ENCODE peak calls at places on chromosome 18, in seven cellular contexts. U is A549; Q is esophagus squamous epithelium; F is CD4-positive, alpha-beta memory T cell; C is IMR-90; V is osteoblast; B is prostate gland. G is an unnamed sample. For H3K9me3, the result is how much of the 10 kb centered on the place peaks cover.

GRCh38 chr18:76619342-76620315 is 124.6 kb upstream of the ZNF516 start:
- DNase-seq in U (no peak), Q (no peak), F (no peak), C (peak), V (no peak), B (peak), G (no peak)

GRCh38 chr18:79797518-79798345 is at the start of gene KCNG2:
- DNase-seq in U (peak), Q (no peak), F (no peak), C (no peak), V (peak), B (no peak), G (no peak)

GRCh38 chr18:54973046-54973445 is 13.8 kb upstream of the CCDC68 start:
- DNase-seq in U (no peak), Q (no peak), F (no peak), C (no peak), V (no peak), B (no peak), G (no peak)

GRCh38 chr18:23981369-23981768 is 33.2 kb upstream of the TTC39C start:
- DNase-seq in U (no peak), Q (no peak), F (no peak), C (no peak), V (peak), B (no peak), G (no peak)

GRCh38 chr18:57730146-57730545 is 73.0 kb downstream of the ATP8B1 start:
- DNase-seq in U (no peak), Q (no peak), F (no peak), C (no peak), V (no peak), B (no peak), G (no peak)

GRCh38 chr18:11850821-11851155 is 425 bp upstream of the CHMP1B start:
- DNase-seq in U (no peak), Q (no peak), F (no peak), C (no peak), V (peak), B (no peak), G (no peak)

GRCh38 chr18:46542545-46542944 is 114.5 kb downstream of the LOXHD1 start:
- DNase-seq in U (no peak), Q (no peak), F (no peak), C (no peak), V (no peak), B (no peak), G (no peak)

GRCh38 chr18:59861009-59861408 is 38.8 kb upstream of the PMAIP1 start:
- DNase-seq in U (no peak), Q (no peak), F (no peak), C (peak), V (peak), B (no peak), G (no peak)

GRCh38 chr18:22946841-22947240 is 13.7 kb downstream of the RBBP8 start:
- DNase-seq in U (no peak), Q (no peak), F (no peak), C (peak), V (no peak), B (no peak), G (no peak)

GRCh38 chr18:424869-425138 is 75.7 kb downstream of the COLEC12 start:
- DNase-seq in U (no peak), Q (no peak), F (no peak), C (no peak), V (peak), B (no peak), G (no peak)

GRCh38 chr18:36186461-36187137 is 698 bp upstream of the MOCOS start:
- DNase-seq in U (peak), Q (no peak), F (no peak), C (no peak), V (peak), B (no peak), G (no peak)

GRCh38 chr18:29083545-29083944 is 906.6 kb upstream of the CDH2 start:
- DNase-seq in U (no peak), Q (no peak), F (no peak), C (peak), V (no peak), B (no peak), G (no peak)

GRCh38 chr18:22489694-22490093 is 72.0 kb upstream of the CTAGE1 start:
- DNase-seq in U (peak), Q (no peak), F (no peak), C (peak), V (no peak), B (no peak), G (no peak)

GRCh38 chr18:9437049-9437448 is 38.3 kb upstream of the RALBP1 start:
- DNase-seq in U (no peak), Q (no peak), F (no peak), C (peak), V (no peak), B (no peak), G (no peak)

GRCh38 chr18:78158943-78159342 is 820.7 kb upstream of the SALL3 start:
- DNase-seq in U (no peak), Q (no peak), F (no peak), C (no peak), V (no peak), B (no peak), G (no peak)

GRCh38 chr18:331231-331771 is 63.5 kb upstream of the THOC1 start:
- DNase-seq in U (no peak), Q (no peak), F (no peak), C (no peak), V (peak), B (no peak), G (no peak)

GRCh38 chr18:23384778-23385736 is 68.0 kb upstream of the RIOK3 start:
- DNase-seq in U (no peak), Q (no peak), F (no peak), C (no peak), V (no peak), B (no peak), G (no peak)

GRCh38 chr18:31489311-31489710 is 8.7 kb upstream of the DSG2 start:
- DNase-seq in U (no peak), Q (no peak), F (no peak), C (no peak), V (no peak), B (no peak), G (no peak)

GRCh38 chr18:23573948-23574431 is 12.3 kb downstream of the NPC1 start:
- DNase-seq in U (no peak), Q (no peak), F (peak), C (peak), V (peak), B (no peak), G (peak)

GRCh38 chr18:74836296-74837139 is 238.8 kb downstream of the ZNF407 start:
- DNase-seq in U (peak), Q (no peak), F (no peak), C (peak), V (no peak), B (no peak), G (no peak)

GRCh38 chr18:63848159-63848558 is 39.3 kb upstream of the SERPINB2 start:
- DNase-seq in U (peak), Q (no peak), F (no peak), C (peak), V (no peak), B (peak), G (no peak)

GRCh38 chr18:4844320-4844719 is 352.7 kb downstream of the AKAIN1 start:
- DNase-seq in U (no peak), Q (no peak), F (no peak), C (no peak), V (no peak), B (no peak), G (no peak)
- H3K9me3 ChIP-seq in U (under half), Q (under half), F (under half), C (under half), V (under half), B (under half), G (under half)

GRCh38 chr18:27184115-27185024 is 738 bp downstream of the CHST9 start:
- DNase-seq in U (no peak), Q (no peak), F (no peak), C (no peak), V (no peak), B (peak), G (no peak)
- H3K4me3 ChIP-seq in U (peak), Q (peak), F (no peak), C (no peak), V (no peak), B (peak), G (no peak)

GRCh38 chr18:33900638-33901037 is 322.6 kb downstream of the ASXL3 start:
- DNase-seq in U (no peak), Q (no peak), F (no peak), C (no peak), V (no peak), B (no peak), G (no peak)
- H3K9me3 ChIP-seq in U (under half), Q (under half), F (under half), C (under half), V (under half), B (under half), G (under half)

DNA sequence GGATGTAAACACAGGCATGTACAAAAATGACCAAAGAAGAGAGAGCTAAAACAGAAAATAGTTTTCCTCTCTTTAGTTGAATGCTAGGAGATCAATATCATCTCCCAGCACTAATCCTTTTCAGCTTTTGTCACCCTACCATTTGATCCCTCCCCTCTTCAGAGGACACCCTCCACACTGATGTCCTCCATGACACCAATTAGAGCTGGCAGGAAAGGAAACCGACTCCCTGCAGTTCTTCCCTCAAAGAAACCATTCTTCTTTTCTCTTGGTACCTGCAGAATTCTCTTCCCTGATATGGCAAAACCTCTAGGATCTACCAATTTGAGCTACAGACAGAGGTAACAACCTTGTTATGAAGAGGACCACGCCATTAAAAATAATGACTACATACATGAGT is 5.3 kb downstream of the EPB41L3 start:
- DNase-seq in U (no peak), Q (no peak), F (no peak), C (no peak), V (no peak), B (no peak), G (no peak)
- H3K4me3 ChIP-seq in U (no peak), Q (no peak), F (no peak), C (no peak), V (no peak), B (no peak), G (no peak)

G was measured in Panc1.